ENCODE peak calls at places on chromosomes 3 and 15, in eight cellular contexts. P, A, O, F, D, J, S and K are unnamed samples.

GRCh38 chr3:64440498-64440897 is 215.2 kb upstream of the PRICKLE2 start:
- DNase-seq in P (no peak), A (peak), O (no peak), F (peak), D (peak), J (no peak), S (peak), K (peak)

GRCh38 chr3:134294302-134294925 is 43.8 kb upstream of the RYK start:
- DNase-seq in P (no peak), A (peak), O (no peak), F (no peak), D (no peak), J (no peak), S (no peak), K (no peak)

GRCh38 chr3:40574661-40575060 is 49.9 kb downstream of the ZNF621 start:
- DNase-seq in P (no peak), A (peak), O (no peak), F (no peak), D (no peak), J (no peak), S (no peak), K (no peak)

GRCh38 chr3:184798120-184798519 is 13.8 kb upstream of the VPS8 start:
- DNase-seq in P (no peak), A (no peak), O (no peak), F (no peak), D (no peak), J (no peak), S (no peak), K (no peak)

GRCh38 chr3:23948761-23949160 is 3.7 kb downstream of the NR1D2 start:
- DNase-seq in P (no peak), A (no peak), O (no peak), F (no peak), D (no peak), J (no peak), S (no peak), K (peak)

GRCh38 chr15:70892002-70892911 is at the start of the genes LRRC49 and THAP10:
- DNase-seq in P (peak), A (peak), O (peak), F (peak), D (peak), J (peak), S (peak), K (peak)

GRCh38 chr3:82707035-82707434 is 945.6 kb upstream of the GBE1 start:
- DNase-seq in P (no peak), A (no peak), O (no peak), F (peak), D (peak), J (no peak), S (no peak), K (no peak)

GRCh38 chr15:56390739-56391267 is 25.6 kb downstream of the TEX9 start:
- DNase-seq in P (no peak), A (peak), O (no peak), F (no peak), D (no peak), J (no peak), S (no peak), K (no peak)

GRCh38 chr3:10982782-10983181 is 9.8 kb upstream of the SLC6A1 start:
- DNase-seq in P (no peak), A (no peak), O (no peak), F (peak), D (no peak), J (peak), S (no peak), K (peak)

GRCh38 chr15:64348455-64348854 is 7.5 kb downstream of the CSNK1G1 start:
- DNase-seq in P (no peak), A (peak), O (no peak), F (no peak), D (no peak), J (no peak), S (no peak), K (no peak)

GRCh38 chr3:120147072-120147871 is 53.0 kb upstream of the GSK3B start:
- DNase-seq in P (peak), A (no peak), O (peak), F (peak), D (peak), J (no peak), S (no peak), K (peak)

GRCh38 chr3:184730924-184731323 is 19.1 kb upstream of the MAGEF1 start:
- DNase-seq in P (no peak), A (no peak), O (no peak), F (no peak), D (no peak), J (no peak), S (no peak), K (no peak)

GRCh38 chr3:27633224-27633545 is 88.9 kb downstream of the EOMES start:
- DNase-seq in P (peak), A (peak), O (no peak), F (no peak), D (no peak), J (no peak), S (no peak), K (no peak)

GRCh38 chr3:197613187-197613586 is 57.4 kb upstream of the BDH1 start:
- DNase-seq in P (no peak), A (no peak), O (no peak), F (no peak), D (no peak), J (no peak), S (no peak), K (no peak)

GRCh38 chr3:88509582-88509981 is 359.8 kb downstream of the C3orf38 start:
- DNase-seq in P (peak), A (no peak), O (no peak), F (peak), D (no peak), J (no peak), S (no peak), K (no peak)

GRCh38 chr3:151058742-151059141 is 26.7 kb upstream of the MED12L start:
- DNase-seq in P (no peak), A (no peak), O (no peak), F (no peak), D (no peak), J (no peak), S (peak), K (no peak)

GRCh38 chr3:1183320-1184048 is 90.7 kb downstream of the CNTN6 start:
- DNase-seq in P (no peak), A (peak), O (no peak), F (peak), D (no peak), J (no peak), S (peak), K (peak)

GRCh38 chr15:91289324-91289723 is 189.3 kb downstream of the SV2B start:
- DNase-seq in P (no peak), A (no peak), O (no peak), F (no peak), D (peak), J (no peak), S (no peak), K (no peak)

GRCh38 chr15:99407716-99408115 is 156.4 kb downstream of the LRRC28 start:
- DNase-seq in P (no peak), A (no peak), O (no peak), F (no peak), D (no peak), J (no peak), S (no peak), K (no peak)

GRCh38 chr15:99423186-99424130 is 142.3 kb upstream of the MEF2A start:
- DNase-seq in P (no peak), A (no peak), O (no peak), F (no peak), D (no peak), J (no peak), S (no peak), K (no peak)

GRCh38 chr3:29465836-29466235 is 185.0 kb downstream of the RBMS3 start:
- DNase-seq in P (no peak), A (peak), O (no peak), F (no peak), D (no peak), J (no peak), S (no peak), K (no peak)

GRCh38 chr3:69354948-69355347 is 30.9 kb downstream of the FRMD4B start:
- DNase-seq in P (no peak), A (peak), O (no peak), F (no peak), D (no peak), J (no peak), S (no peak), K (no peak)

GRCh38 chr15:99409560-99409959 is 156.2 kb upstream of the MEF2A start:
- DNase-seq in P (no peak), A (no peak), O (no peak), F (no peak), D (no peak), J (no peak), S (no peak), K (no peak)

GRCh38 chr3:63349583-63350177 is 71.6 kb downstream of the SYNPR start:
- DNase-seq in P (peak), A (peak), O (peak), F (peak), D (peak), J (peak), S (peak), K (peak)

GRCh38 chr3:112633191-112633590 is 7.8 kb downstream of the CCDC80 start:
- DNase-seq in P (no peak), A (no peak), O (no peak), F (no peak), D (no peak), J (no peak), S (no peak), K (no peak)
- H3K27ac ChIP-seq in P (no peak), A (no peak), O (peak), F (peak), D (peak), J (no peak), S (no peak), K (no peak)

GRCh38 chr3:13081603-13082360 is 8.6 kb upstream of the IQSEC1 start:
- DNase-seq in P (no peak), A (no peak), O (no peak), F (no peak), D (no peak), J (no peak), S (no peak), K (no peak)
- TF ChIP-seq CTCF in P (no peak), A (no peak), O (no peak), F (no peak), D (no peak), J (no peak), S (no peak), K (no peak)

GRCh38 chr3:16800361-16800760 is 84.4 kb upstream of the PLCL2 start:
- DNase-seq in P (no peak), A (no peak), O (no peak), F (no peak), D (no peak), J (no peak), S (no peak), K (no peak)
- H3K27ac ChIP-seq in P (no peak), A (no peak), O (no peak), F (no peak), D (no peak), J (no peak), S (no peak), K (no peak)

GRCh38 chr3:172201136-172201989 is 162.0 kb downstream of the FNDC3B start:
- DNase-seq in P (no peak), A (peak), O (peak), F (peak), D (peak), J (no peak), S (peak), K (no peak)

GRCh38 chr3:172204716-172205115 is 165.3 kb downstream of the FNDC3B start:
- DNase-seq in P (no peak), A (peak), O (no peak), F (no peak), D (no peak), J (no peak), S (no peak), K (no peak)

GRCh38 chr3:172203522-172204258 is 164.3 kb downstream of the FNDC3B start:
- DNase-seq in P (peak), A (peak), O (no peak), F (peak), D (peak), J (no peak), S (no peak), K (no peak)

GRCh38 chr3:172201990-172202318 is 162.6 kb downstream of the FNDC3B start:
- DNase-seq in P (no peak), A (peak), O (no peak), F (peak), D (no peak), J (no peak), S (no peak), K (no peak)

DNA sequence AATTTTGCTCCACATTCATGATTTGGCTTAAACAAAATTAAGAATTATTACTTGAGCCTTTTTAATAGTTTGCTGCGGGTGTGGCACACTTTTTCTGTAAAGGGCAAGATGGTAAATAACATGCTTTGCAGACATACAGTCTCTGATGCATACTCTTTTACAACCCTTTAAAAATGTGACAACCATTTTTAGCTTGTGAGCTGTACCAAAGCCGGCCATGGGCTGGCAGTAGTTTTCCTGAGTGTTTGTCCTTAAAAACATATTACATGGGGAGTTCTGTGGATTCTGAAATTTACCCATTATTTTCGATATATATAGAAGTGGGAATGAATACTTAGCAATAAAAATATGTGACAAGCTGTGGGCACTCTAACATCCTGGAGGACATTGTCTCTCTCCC is 163.4 kb downstream of the FNDC3B start:
- DNase-seq in P (no peak), A (no peak), O (no peak), F (no peak), D (no peak), J (no peak), S (no peak), K (no peak)
- TF ChIP-seq CTCF in P (no peak), A (no peak), O (no peak), F (no peak), D (no peak), J (no peak), S (no peak), K (no peak)

GRCh38 chr3:58628823-58629562 is 37.6 kb downstream of the FAM3D start:
- DNase-seq in P (peak), A (peak), O (peak), F (peak), D (no peak), J (no peak), S (no peak), K (no peak)
- H3K27ac ChIP-seq in P (no peak), A (peak), O (peak), F (peak), D (no peak), J (no peak), S (peak), K (peak)